ENCODE peak calls at places on chromosomes 6 and 20, in nine cellular contexts. X is NCI-H2171, U is HL-60, C is aorta, J is NCI-H2227 treated with DMSO at 0.1 percent for 48 hours, V is breast epithelium, Z is AG09319, Q is Kasumi-1, N is Daoy. O is an unnamed sample.
A peak's percentile ranks its signal among the peaks of the same experiment; 100 is the strongest.

GRCh38 chr6:45433533-45434400 is 56.0 kb upstream of the SUPT3H start:
- DNase-seq in Z (no peak), V (no peak), C (no peak), U (no peak), X (no peak), Q (peak; percentile 13), J (no peak), N (no peak), O (no peak)

GRCh38 chr6:164109770-164110140 is 695.2 kb downstream of the QKI start:
- DNase-seq in N (peak; percentile 48), C (peak; percentile 63), Z (no peak), U (no peak), V (peak; percentile 36), X (no peak), J (no peak), Q (peak; percentile 35), O (no peak)

GRCh38 chr6:84764332-84765049 is at the start of gene TBX18:
- DNase-seq in V (peak; percentile 74), J (peak; percentile 96), X (peak; percentile 0), Q (no peak), C (peak; percentile 97), Z (peak; percentile 97), N (peak; percentile 99), U (peak; percentile 41), O (peak; percentile 80)

GRCh38 chr6:107646176-107646575 is 156.3 kb downstream of the SOBP start:
- DNase-seq in Z (peak; percentile 70), N (no peak), Q (no peak), X (no peak), U (no peak), C (peak; percentile 67), J (no peak), V (no peak), O (no peak)

GRCh38 chr6:108163267-108163643 is 2.6 kb upstream of the NR2E1 start:
- DNase-seq in U (no peak), X (no peak), Q (no peak), V (no peak), Z (no peak), N (no peak), C (no peak), J (no peak), O (no peak)

GRCh38 chr6:80211295-80211694 is 104.8 kb downstream of the BCKDHB start:
- DNase-seq in V (no peak), Q (no peak), N (no peak), Z (no peak), C (no peak), U (no peak), J (no peak), X (no peak), O (no peak)

GRCh38 chr20:56433880-56434255 is 21.8 kb downstream of the CASS4 start:
- DNase-seq in Z (peak; percentile 56), Q (no peak), X (no peak), C (no peak), J (no peak), N (peak; percentile 23), U (no peak), V (no peak), O (no peak)

GRCh38 chr6:136312975-136313374 is 23.3 kb upstream of the BCLAF1 start:
- DNase-seq in Q (no peak), X (no peak), C (no peak), N (no peak), U (no peak), J (no peak), V (no peak), Z (no peak), O (no peak)

GRCh38 chr20:62176866-62177265 is 6.0 kb upstream of the MTG2 start:
- DNase-seq in J (no peak), V (no peak), C (no peak), X (no peak), Z (no peak), Q (no peak), U (no peak), N (no peak), O (no peak)

GRCh38 chr6:12001004-12001705 is 11.0 kb upstream of the HIVEP1 start:
- DNase-seq in Z (no peak), X (no peak), C (no peak), V (no peak), J (no peak), U (no peak), Q (no peak), N (no peak), O (no peak)

GRCh38 chr20:20711413-20711812 is 1.0 kb downstream of the RALGAPA2 start:
- DNase-seq in Z (no peak), J (no peak), U (peak; percentile 47), Q (peak; percentile 34), V (no peak), X (no peak), C (no peak), N (peak; percentile 4), O (no peak)

GRCh38 chr20:59825944-59826759 is 107.3 kb downstream of the SYCP2 start:
- DNase-seq in Q (no peak), N (no peak), Z (no peak), V (no peak), J (no peak), X (peak; percentile 39), U (no peak), C (no peak), O (no peak)

GRCh38 chr6:38080889-38081288 is 261.4 kb downstream of the ZFAND3 start:
- DNase-seq in N (no peak), X (no peak), U (no peak), V (no peak), Z (peak; percentile 8), C (no peak), Q (no peak), J (no peak), O (no peak)

GRCh38 chr6:149545258-149545753 is 537 bp downstream of the PPIL4 start:
- DNase-seq in Z (no peak), V (peak; percentile 45), C (peak; percentile 63), J (peak; percentile 12), Q (peak; percentile 82), X (no peak), N (peak; percentile 53), U (peak; percentile 74), O (peak; percentile 10)

GRCh38 chr20:1102016-1102415 is 16.4 kb upstream of the PSMF1 start:
- DNase-seq in C (no peak), V (no peak), J (no peak), U (no peak), N (no peak), Z (no peak), X (no peak), Q (no peak), O (no peak)

GRCh38 chr6:112429226-112429625 is 82.1 kb downstream of the RFPL4B start:
- DNase-seq in C (no peak), Q (no peak), Z (no peak), X (no peak), J (no peak), U (no peak), V (no peak), N (peak; percentile 10), O (no peak)

GRCh38 chr6:46271728-46272127 is 100.9 kb upstream of the ENPP5 start:
- DNase-seq in X (no peak), Z (no peak), U (no peak), Q (no peak), J (no peak), C (no peak), V (no peak), N (no peak), O (no peak)

GRCh38 chr6:113595921-113596376 is 261.2 kb upstream of the MARCKS start:
- DNase-seq in U (no peak), X (no peak), C (no peak), J (no peak), Z (peak; percentile 90), Q (no peak), N (peak; percentile 51), V (peak; percentile 22), O (no peak)

GRCh38 chr6:11093065-11093590 is 506 bp upstream of the SMIM13 start:
- DNase-seq in N (no peak), Q (peak; percentile 79), V (no peak), Z (peak; percentile 2), J (no peak), U (no peak), X (peak; percentile 42), C (no peak), O (no peak)

GRCh38 chr6:104795363-104795762 is 64.4 kb downstream of the HACE1 start:
- DNase-seq in X (no peak), C (no peak), N (no peak), J (no peak), Q (no peak), U (no peak), Z (no peak), V (no peak), O (no peak)

GRCh38 chr6:164331026-164331425 is 916.5 kb downstream of the QKI start:
- DNase-seq in U (no peak), J (no peak), Q (no peak), V (no peak), N (no peak), C (no peak), Z (no peak), X (no peak), O (no peak)

GRCh38 chr6:147759088-147759487 is 250.6 kb downstream of the SAMD5 start:
- DNase-seq in V (no peak), C (no peak), X (no peak), U (no peak), J (no peak), Z (peak; percentile 2), Q (no peak), N (no peak), O (no peak)

GRCh38 chr6:170045981-170046667 is 244.8 kb downstream of the DLL1 start:
- DNase-seq in J (no peak), X (no peak), Q (no peak), N (no peak), C (peak; percentile 41), Z (no peak), U (no peak), V (no peak), O (no peak)

GRCh38 chr20:62885808-62886708 is 24.4 kb upstream of the TCFL5 start:
- DNase-seq in X (no peak), Q (no peak), Z (no peak), C (no peak), N (no peak), J (no peak), V (no peak), U (no peak), O (no peak)

GRCh38 chr20:38067717-38068365 is 34.3 kb downstream of the RPRD1B start:
- DNase-seq in C (no peak), N (no peak), U (no peak), Q (no peak), X (no peak), Z (no peak), J (no peak), V (no peak), O (no peak)

GRCh38 chr6:84428300-84428907 is 201.0 kb upstream of the CEP162 start:
- DNase-seq in Q (peak; percentile 64), Z (no peak), V (no peak), J (peak; percentile 12), N (peak; percentile 72), C (peak; percentile 63), U (peak; percentile 41), X (no peak), O (no peak)

GRCh38 chr6:119764927-119765681 is 415.5 kb upstream of the MAN1A1 start:
- DNase-seq in J (no peak), Z (no peak), Q (no peak), V (no peak), U (no peak), X (no peak), C (no peak), N (no peak), O (no peak)

GRCh38 chr6:35473075-35473848 is 5.1 kb downstream of the RPL10A start:
- DNase-seq in X (no peak), V (no peak), J (no peak), N (peak; percentile 44), Q (no peak), U (no peak), Z (no peak), C (no peak), O (no peak)

GRCh38 chr6:98583506-98583905 is 250.9 kb upstream of the POU3F2 start:
- DNase-seq in J (no peak), V (no peak), C (no peak), Z (no peak), X (no peak), Q (no peak), N (no peak), U (no peak), O (no peak)

GRCh38 chr20:51800132-51800721 is 2.1 kb downstream of the SALL4 start:
- DNase-seq in J (peak; percentile 14), U (peak; percentile 5), C (no peak), V (peak; percentile 26), N (peak; percentile 71), Z (peak; percentile 5), X (peak; percentile 90), Q (no peak), O (no peak)

GRCh38 chr6:4447646-4448315 is 312.4 kb upstream of the ECI2 start:
- DNase-seq in N (peak; percentile 36), U (no peak), C (no peak), Z (no peak), J (no peak), Q (no peak), X (no peak), V (no peak), O (no peak)